ENCODE peak calls at places on chromosomes 5 and 9, in seven cellular contexts. S, C, T, J, A, Y and Z are unnamed samples. For H3K4me1, the result is how much of the 10 kb centered on the place peaks cover.

GRCh38 chr9:129868571-129869486 is 33.6 kb downstream of the USP20 start:
- DNase-seq in J (no peak), S (no peak), A (no peak), C (no peak), Y (peak), T (peak), Z (no peak)

GRCh38 chr9:88992556-88992955 is 1.3 kb downstream of the S1PR3 start:
- DNase-seq in C (peak), A (no peak), S (no peak), T (no peak), Y (no peak), J (no peak), Z (no peak)

GRCh38 chr5:71996789-71997188 is 110.5 kb upstream of the MAP1B start:
- DNase-seq in C (no peak), S (no peak), A (no peak), Y (no peak), J (no peak), T (no peak), Z (no peak)

GRCh38 chr9:134707031-134707680 is 65.6 kb downstream of the COL5A1 start:
- DNase-seq in Y (no peak), T (no peak), A (no peak), J (peak), C (peak), S (peak), Z (no peak)

GRCh38 chr5:37668524-37669047 is 171.3 kb downstream of the GDNF start:
- DNase-seq in C (peak), S (peak), J (peak), A (peak), T (no peak), Y (no peak), Z (peak)

GRCh38 chr9:108142504-108143201 is 653.1 kb upstream of the KLF4 start:
- DNase-seq in C (peak), J (peak), Y (peak), S (peak), T (no peak), A (peak), Z (no peak)

GRCh38 chr5:60649288-60649917 is 50.6 kb downstream of the DEPDC1B start:
- DNase-seq in J (no peak), C (peak), S (peak), Y (no peak), T (no peak), A (peak), Z (no peak)

GRCh38 chr5:137888875-137889759 is at the start of gene PKD2L2:
- DNase-seq in A (peak), Y (peak), S (peak), J (peak), T (peak), C (peak), Z (no peak)

GRCh38 chr9:136769710-136770191 is 5.4 kb upstream of the LCN15 start:
- DNase-seq in T (no peak), A (peak), J (peak), Y (no peak), S (no peak), C (no peak), Z (no peak)

GRCh38 chr5:66209350-66209749 is 65.2 kb downstream of the SREK1 start:
- DNase-seq in C (no peak), A (peak), T (no peak), Y (no peak), J (no peak), S (no peak), Z (peak)

GRCh38 chr5:116137544-116138378 is 52.9 kb downstream of the COMMD10 start:
- DNase-seq in T (no peak), J (no peak), A (peak), S (peak), Y (no peak), C (peak), Z (no peak)

GRCh38 chr5:522899-523657 is 1.2 kb downstream of the SLC9A3 start:
- DNase-seq in T (no peak), A (peak), C (no peak), J (no peak), Y (no peak), S (no peak), Z (no peak)

GRCh38 chr5:1867114-1867814 is 15.5 kb downstream of the IRX4 start:
- DNase-seq in T (no peak), A (no peak), S (no peak), C (no peak), J (no peak), Y (no peak), Z (no peak)

GRCh38 chr9:126463426-126463825 is 136.8 kb downstream of the MVB12B start:
- DNase-seq in T (no peak), J (no peak), A (no peak), S (no peak), Y (no peak), C (no peak), Z (no peak)

GRCh38 chr5:39498247-39498952 is 73.6 kb upstream of the DAB2 start:
- DNase-seq in J (no peak), S (peak), Y (no peak), A (no peak), C (peak), T (no peak), Z (no peak)

GRCh38 chr5:160379485-160379884 is 9.1 kb upstream of the C1QTNF2 start:
- DNase-seq in T (no peak), S (no peak), J (no peak), Y (no peak), A (no peak), C (no peak), Z (no peak)

GRCh38 chr9:33939924-33940874 is 108.5 kb downstream of the UBAP2 start:
- DNase-seq in T (no peak), S (no peak), J (no peak), C (no peak), A (no peak), Y (no peak), Z (no peak)

GRCh38 chr5:119453045-119453383 is 717 bp downstream of the HSD17B4 start:
- DNase-seq in T (no peak), J (no peak), Y (no peak), A (no peak), C (peak), S (peak), Z (no peak)

GRCh38 chr9:117926031-117926655 is 221.9 kb downstream of the TLR4 start:
- DNase-seq in S (no peak), Y (no peak), J (no peak), C (no peak), T (no peak), A (peak), Z (no peak)

GRCh38 chr9:108081112-108081511 is 591.5 kb upstream of the KLF4 start:
- DNase-seq in A (no peak), Y (no peak), C (no peak), J (no peak), S (no peak), T (no peak), Z (no peak)

GRCh38 chr5:78500028-78500427 is 139.6 kb downstream of the SCAMP1 start:
- DNase-seq in J (no peak), C (no peak), Y (no peak), A (no peak), T (no peak), S (no peak), Z (no peak)

DNA sequence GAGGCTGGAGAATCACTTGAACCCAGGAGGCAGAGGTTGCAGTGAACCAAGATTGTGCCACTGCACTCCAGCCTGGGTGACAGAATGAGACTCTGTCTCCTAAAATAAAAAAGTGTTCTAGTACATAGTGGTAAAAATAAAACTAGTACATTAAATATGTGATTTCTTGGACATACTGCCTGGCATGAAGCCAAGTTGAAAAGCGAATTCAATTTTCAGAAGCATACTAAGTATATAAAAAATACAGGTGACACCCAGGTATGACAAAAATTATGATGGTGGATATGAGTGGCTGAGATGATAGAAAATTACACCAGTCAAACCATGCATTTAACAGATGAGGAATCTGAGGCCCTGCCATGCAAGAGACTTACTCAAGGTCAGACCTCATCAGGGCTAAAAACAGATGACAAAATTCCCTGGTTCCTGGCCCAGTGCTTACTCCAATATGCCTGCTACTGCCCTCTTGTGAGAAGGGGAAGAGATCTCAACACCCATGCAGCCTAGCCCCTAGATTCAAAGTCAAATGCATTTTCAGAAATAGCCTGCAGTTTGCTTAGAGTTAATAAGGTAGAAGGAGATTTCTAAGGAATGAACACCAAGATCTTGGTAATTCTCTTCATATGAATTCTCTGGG is 46.6 kb upstream of the GNPDA1 start:
- DNase-seq in J (peak), C (peak), S (no peak), T (no peak), A (peak), Y (no peak), Z (no peak)
- TF ChIP-seq CTCF in J (no peak), C (no peak), S (no peak), T (no peak), A (peak), Y (no peak), Z (no peak)

DNA sequence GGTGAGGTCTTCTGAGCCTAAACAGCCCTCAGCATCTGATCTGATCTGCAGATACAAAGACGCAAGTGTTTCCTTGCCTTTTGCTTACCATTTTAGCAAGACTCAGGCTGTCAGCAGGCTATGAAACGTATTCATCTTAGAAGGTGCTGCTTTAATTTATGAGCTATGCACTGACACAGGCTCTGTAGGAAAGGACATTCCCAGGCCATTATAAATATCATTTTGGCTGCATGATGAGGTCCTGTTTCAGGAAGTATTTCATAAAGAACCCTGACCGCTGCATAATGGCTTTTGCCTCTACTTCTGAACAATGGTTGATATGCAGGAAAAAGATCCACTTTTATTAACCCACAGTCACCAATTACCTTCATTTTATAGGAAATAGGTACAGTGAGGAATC is 98.4 kb upstream of the CAST start:
- DNase-seq in Y (no peak), J (no peak), A (no peak), S (no peak), C (no peak), T (no peak), Z (no peak)
- H3K4me1 ChIP-seq in Y (under half), J (under half), A (under half), S (under half), C (under half), T (under half), Z (under half)

DNA sequence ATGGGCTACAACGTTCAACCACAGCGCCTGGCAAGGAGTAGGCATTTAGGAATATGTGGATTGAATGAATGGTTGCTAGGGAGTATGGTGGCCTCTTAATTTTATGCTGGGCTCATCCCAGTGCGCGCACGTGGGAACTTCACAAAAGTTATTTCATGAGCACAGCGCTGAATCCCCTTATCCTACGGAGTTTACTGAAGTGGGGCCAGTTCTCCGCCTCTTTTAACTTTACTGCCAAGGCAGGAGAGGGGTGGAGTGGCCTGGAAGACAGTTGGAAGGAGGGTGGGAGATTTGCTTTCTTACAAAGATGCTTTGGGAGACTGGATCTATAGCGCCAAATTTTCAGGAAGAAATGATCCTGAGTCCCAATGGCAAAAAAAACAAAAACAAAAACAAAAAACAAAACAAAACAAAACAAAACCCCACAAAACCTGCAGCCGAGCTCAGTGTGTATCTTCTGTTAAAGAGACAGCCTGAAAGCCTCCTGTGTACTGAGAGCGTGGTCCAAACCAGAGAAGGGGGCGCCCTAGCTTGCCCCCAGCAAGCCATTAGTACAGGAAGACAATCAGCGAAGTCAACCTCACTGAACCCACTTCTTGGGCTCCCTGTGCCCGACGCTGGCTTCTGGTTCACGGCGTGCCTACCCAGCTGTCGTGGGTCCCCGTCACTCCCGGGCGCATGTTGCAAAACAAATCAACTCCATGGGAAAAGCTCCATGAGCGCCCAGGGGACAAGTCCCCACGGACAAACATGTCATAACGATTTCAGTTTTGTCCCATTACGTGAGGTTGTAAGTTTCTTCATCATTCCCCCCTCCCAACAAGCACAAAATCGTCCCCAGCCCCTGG is 326.7 kb downstream of the SH3GL2 start:
- DNase-seq in A (peak), C (no peak), S (no peak), J (no peak), Y (no peak), T (no peak), Z (no peak)
- H3K4me3 ChIP-seq in A (peak), C (no peak), S (no peak), J (no peak), Y (no peak), T (no peak), Z (no peak)

DNA sequence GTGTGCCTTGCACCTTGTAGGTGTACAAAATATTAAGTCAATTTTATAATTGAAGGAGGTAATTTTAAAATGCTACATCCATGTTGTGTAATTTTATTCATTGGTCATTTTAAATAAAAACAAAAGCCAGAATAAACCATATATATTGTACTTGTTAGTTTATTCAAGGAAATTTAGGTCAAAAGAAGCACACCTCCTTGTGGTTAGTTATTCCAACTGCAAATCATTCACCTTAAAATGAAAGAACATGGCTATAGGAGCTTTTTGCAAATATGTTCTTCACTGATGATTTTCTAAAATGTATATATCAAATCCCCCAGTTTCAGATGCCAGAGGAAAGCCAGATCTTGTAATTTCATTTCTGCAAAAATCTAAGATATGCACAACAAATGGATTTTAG is 5.4 kb upstream of the MOCS2 start:
- DNase-seq in T (no peak), Y (no peak), A (peak), C (peak), J (no peak), S (peak), Z (no peak)
- TF ChIP-seq CTCF in T (no peak), Y (no peak), A (no peak), C (peak), J (no peak), S (peak), Z (peak)